ENCODE peak calls at places on chromosomes 1 and 21, in six cellular contexts. N is mammary epithelial cell, I is stomach, C is breast epithelium, S is SJCRH30, G is dorsolateral prefrontal cortex. A is an unnamed sample.

GRCh38 chr1:221611930-221612777 is 129.7 kb downstream of the DUSP10 start:
- DNase-seq in I (no peak), C (peak), N (peak), S (peak), G (no peak), A (peak)

GRCh38 chr1:84669831-84670230 is 20.4 kb downstream of the SSX2IP start:
- DNase-seq in C (no peak), G (no peak), N (peak), S (no peak), I (no peak), A (no peak)

GRCh38 chr1:87196110-87196509 is 132.6 kb upstream of the LMO4 start:
- DNase-seq in G (no peak), N (no peak), S (peak), C (no peak), I (no peak), A (no peak)

GRCh38 chr1:86455078-86455477 is 13.6 kb upstream of the CLCA1 start:
- DNase-seq in I (no peak), C (no peak), S (no peak), N (no peak), G (no peak), A (no peak)

GRCh38 chr1:167909691-167910180 is 4.2 kb downstream of the ADCY10 start:
- DNase-seq in I (no peak), N (no peak), G (no peak), S (no peak), C (no peak), A (no peak)

GRCh38 chr1:99849413-99849743 is 783 bp upstream of the AGL start:
- DNase-seq in I (no peak), C (no peak), G (no peak), S (no peak), N (no peak), A (no peak)

GRCh38 chr21:27561116-27561515 is 594.2 kb upstream of the ADAMTS5 start:
- DNase-seq in I (no peak), S (no peak), N (no peak), C (no peak), G (no peak), A (no peak)

GRCh38 chr1:36803870-36804560 is 230.3 kb downstream of the GRIK3 start:
- DNase-seq in I (no peak), C (no peak), S (no peak), N (no peak), G (no peak), A (no peak)

GRCh38 chr21:42654179-42654912 is 925 bp downstream of the PDE9A start:
- DNase-seq in N (peak), G (no peak), C (no peak), I (no peak), S (peak), A (no peak)

GRCh38 chr1:206469411-206469932 is 804 bp upstream of the IKBKE start:
- DNase-seq in G (no peak), N (peak), S (no peak), C (no peak), I (peak), A (no peak)

GRCh38 chr1:166844791-166845190 is 5.5 kb downstream of the POGK start:
- DNase-seq in C (no peak), N (no peak), I (no peak), S (no peak), G (no peak), A (no peak)

GRCh38 chr1:35923841-35924240 is 7.1 kb upstream of the AGO3 start:
- DNase-seq in I (no peak), S (no peak), G (no peak), C (no peak), N (no peak), A (no peak)

GRCh38 chr21:34037446-34037845 is 35.9 kb upstream of the MRPS6 start:
- DNase-seq in G (no peak), N (peak), C (no peak), I (no peak), S (no peak), A (no peak)

GRCh38 chr1:29853716-29854330 is 617.5 kb downstream of the PTPRU start:
- DNase-seq in N (no peak), I (no peak), C (no peak), G (no peak), S (no peak), A (no peak)

GRCh38 chr1:42913426-42914091 is 45.1 kb downstream of the SLC2A1 start:
- DNase-seq in C (no peak), S (peak), N (peak), G (no peak), I (peak), A (peak)

GRCh38 chr1:163537809-163538208 is 216.1 kb downstream of the NUF2 start:
- DNase-seq in C (no peak), G (no peak), S (no peak), N (no peak), I (no peak), A (no peak)

GRCh38 chr1:155873860-155874259 is 14.5 kb downstream of the SYT11 start:
- DNase-seq in I (no peak), N (peak), G (peak), C (no peak), S (no peak), A (peak)

GRCh38 chr1:38151399-38151798 is 104.8 kb upstream of the POU3F1 start:
- DNase-seq in C (no peak), N (no peak), G (no peak), I (no peak), S (peak), A (peak)

GRCh38 chr1:156070523-156070922 is 9.6 kb downstream of the RAB25 start:
- DNase-seq in C (no peak), G (no peak), I (no peak), S (peak), N (no peak), A (peak)

GRCh38 chr1:197424467-197424866 is 156.4 kb downstream of the CRB1 start:
- DNase-seq in S (no peak), C (no peak), I (no peak), G (no peak), N (no peak), A (no peak)

GRCh38 chr21:14533555-14534400 is 12.3 kb downstream of the SAMSN1 start:
- DNase-seq in I (no peak), S (no peak), G (no peak), N (peak), C (no peak), A (no peak)

GRCh38 chr1:981491-981954 is 370 bp downstream of the PERM1 start:
- DNase-seq in S (no peak), N (no peak), I (no peak), C (no peak), G (no peak), A (no peak)

GRCh38 chr1:58515794-58516401 is 30.6 kb downstream of the OMA1 start:
- DNase-seq in I (peak), G (no peak), S (peak), N (peak), C (no peak), A (peak)

GRCh38 chr1:185690527-185690926 is 43.7 kb upstream of the HMCN1 start:
- DNase-seq in G (no peak), S (no peak), C (no peak), I (no peak), N (no peak), A (no peak)

GRCh38 chr1:230568676-230569075 is 73.6 kb upstream of the COG2 start:
- DNase-seq in I (no peak), G (no peak), N (peak), C (no peak), S (no peak), A (no peak)

GRCh38 chr1:84693774-84694173 is 3.5 kb upstream of the SSX2IP start:
- DNase-seq in N (no peak), S (no peak), C (no peak), I (no peak), G (no peak), A (no peak)

GRCh38 chr1:191343816-191344215 is 814.4 kb upstream of the RGS18 start:
- DNase-seq in I (no peak), C (no peak), S (no peak), G (no peak), N (no peak), A (no peak)

GRCh38 chr1:229104654-229105053 is 166.3 kb upstream of the RAB4A start:
- DNase-seq in I (no peak), S (no peak), C (no peak), N (no peak), G (no peak), A (no peak)

GRCh38 chr1:232218955-232219865 is 410.7 kb downstream of the SIPA1L2 start:
- DNase-seq in I (peak), G (no peak), N (no peak), C (no peak), S (no peak), A (peak)

GRCh38 chr1:32247983-32248889 is 1.2 kb downstream of the FAM167B start:
- DNase-seq in N (peak), G (peak), S (peak), I (peak), C (peak), A (peak)

GRCh38 chr1:193069748-193070394 is 10.5 kb downstream of the RO60 start:
- DNase-seq in G (no peak), N (no peak), C (no peak), S (peak), I (no peak), A (peak)

GRCh38 chr1:26468911-26469310 is 3.3 kb upstream of the HMGN2 start:
- DNase-seq in I (peak), N (no peak), S (no peak), G (peak), C (no peak), A (no peak)

GRCh38 chr1:184665329-184665728 is 89.3 kb downstream of the EDEM3 start:
- DNase-seq in I (no peak), N (no peak), S (no peak), G (no peak), C (no peak), A (no peak)

GRCh38 chr1:228020686-228021525 is 14.1 kb downstream of the WNT3A start:
- DNase-seq in I (no peak), C (no peak), S (no peak), G (peak), N (no peak), A (no peak)

GRCh38 chr1:19517017-19517416 is 31.7 kb upstream of the CAPZB start:
- DNase-seq in C (no peak), S (no peak), I (no peak), N (no peak), G (no peak), A (no peak)

GRCh38 chr21:43598416-43599120 is 60.7 kb downstream of the HSF2BP start:
- DNase-seq in I (no peak), C (no peak), S (no peak), G (no peak), N (no peak), A (no peak)

DNA sequence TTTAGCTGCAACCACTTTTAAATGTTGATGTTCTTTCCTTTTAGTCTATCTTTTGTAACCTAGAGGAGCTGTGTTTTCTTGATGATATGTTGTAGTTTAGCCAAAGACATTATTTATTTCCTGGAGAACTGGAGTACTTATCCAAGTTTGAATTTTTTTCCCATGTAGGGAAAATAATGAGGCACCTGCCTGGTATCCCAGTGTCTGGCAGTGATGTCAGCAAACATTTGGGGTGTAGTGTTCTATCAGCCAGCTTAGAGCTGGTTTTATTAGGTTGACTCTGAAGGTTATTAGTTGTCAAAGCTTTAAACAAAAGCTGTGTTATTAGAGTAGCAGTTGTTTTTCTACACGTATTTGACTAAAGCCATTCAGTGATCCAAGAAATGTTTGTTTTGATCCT is 3.2 kb downstream of the CTPS1 start:
- DNase-seq in N (no peak), C (no peak), S (no peak), G (no peak), I (no peak), A (no peak)
- H3K4me3 ChIP-seq in N (no peak), C (no peak), S (no peak), G (no peak), I (no peak), A (no peak)

DNA sequence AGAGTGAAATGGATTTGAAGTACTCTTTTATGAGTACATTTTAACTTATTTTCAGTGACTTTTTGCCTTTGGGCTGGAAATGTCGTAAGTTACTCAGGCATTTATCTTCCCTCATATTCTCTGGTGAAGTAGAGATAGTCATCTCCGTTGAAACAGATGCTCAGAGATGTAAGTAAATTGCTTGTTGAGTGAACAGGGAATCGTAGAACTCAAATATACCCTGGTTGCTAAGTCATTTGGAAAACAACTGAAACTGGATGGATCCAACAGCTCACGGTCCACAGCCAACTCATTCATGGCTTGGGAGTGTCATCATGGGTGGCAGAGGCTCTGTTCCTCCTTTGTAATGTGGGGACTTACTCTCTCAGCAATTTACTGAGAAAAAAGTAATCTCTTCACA is 107.2 kb downstream of the LEPR start:
- DNase-seq in C (no peak), I (no peak), G (no peak), S (peak), N (no peak), A (no peak)
- H3K4me3 ChIP-seq in C (peak), I (peak), G (peak), S (no peak), N (no peak), A (no peak)

DNA sequence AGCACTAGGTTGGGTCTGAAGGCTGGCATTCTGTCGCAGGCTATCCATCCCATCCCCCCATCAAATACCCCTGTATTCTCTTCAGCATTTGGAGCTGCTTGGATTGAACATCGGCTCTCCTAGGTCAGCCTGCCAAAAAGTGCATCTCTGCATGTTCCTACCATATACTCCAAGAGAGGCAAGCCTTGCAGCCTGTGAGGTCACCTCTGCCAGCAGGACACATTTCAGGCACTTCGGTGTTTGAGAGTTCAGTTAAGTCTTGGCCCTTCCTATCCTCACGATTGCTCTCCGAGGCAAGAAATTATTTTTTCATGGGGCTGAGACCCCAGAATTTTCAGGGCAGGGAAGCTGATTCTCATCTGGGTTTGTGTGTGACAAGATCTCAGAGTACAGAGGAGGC is 2.6 kb downstream of the GPR25 start:
- DNase-seq in I (no peak), N (no peak), C (no peak), G (no peak), S (no peak), A (no peak)
- H3K4me3 ChIP-seq in I (no peak), N (no peak), C (no peak), G (no peak), S (no peak), A (no peak)

GRCh38 chr1:237542525-237543418 is 347.9 kb downstream of the ZP4 start:
- DNase-seq in C (no peak), N (no peak), G (no peak), S (no peak), I (no peak), A (no peak)
- H3K4me3 ChIP-seq in C (no peak), N (no peak), G (no peak), S (no peak), I (no peak), A (no peak)

DNA sequence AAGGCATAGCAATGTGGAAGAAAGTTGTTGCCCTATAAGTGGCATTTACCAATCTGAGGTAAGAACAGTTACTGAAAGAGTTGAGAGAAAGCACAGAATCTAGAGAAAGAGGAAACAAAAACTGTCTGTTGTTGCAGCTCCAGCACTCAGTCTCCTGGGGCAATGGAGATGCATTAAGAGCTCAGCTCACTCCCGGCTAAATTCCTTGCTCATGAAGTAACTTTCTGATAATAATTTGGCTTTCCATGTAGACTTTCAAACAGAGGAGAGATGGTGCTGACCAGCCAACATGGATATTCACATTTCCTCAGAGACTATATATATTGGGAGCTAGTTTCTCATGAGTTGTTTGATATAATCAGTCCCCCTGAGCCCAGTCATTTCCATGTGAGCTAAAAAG is 135.3 kb downstream of the GDAP2 start:
- DNase-seq in C (no peak), G (no peak), S (peak), I (no peak), N (no peak), A (no peak)
- H3K4me3 ChIP-seq in C (no peak), G (no peak), S (no peak), I (no peak), N (no peak), A (no peak)

DNA sequence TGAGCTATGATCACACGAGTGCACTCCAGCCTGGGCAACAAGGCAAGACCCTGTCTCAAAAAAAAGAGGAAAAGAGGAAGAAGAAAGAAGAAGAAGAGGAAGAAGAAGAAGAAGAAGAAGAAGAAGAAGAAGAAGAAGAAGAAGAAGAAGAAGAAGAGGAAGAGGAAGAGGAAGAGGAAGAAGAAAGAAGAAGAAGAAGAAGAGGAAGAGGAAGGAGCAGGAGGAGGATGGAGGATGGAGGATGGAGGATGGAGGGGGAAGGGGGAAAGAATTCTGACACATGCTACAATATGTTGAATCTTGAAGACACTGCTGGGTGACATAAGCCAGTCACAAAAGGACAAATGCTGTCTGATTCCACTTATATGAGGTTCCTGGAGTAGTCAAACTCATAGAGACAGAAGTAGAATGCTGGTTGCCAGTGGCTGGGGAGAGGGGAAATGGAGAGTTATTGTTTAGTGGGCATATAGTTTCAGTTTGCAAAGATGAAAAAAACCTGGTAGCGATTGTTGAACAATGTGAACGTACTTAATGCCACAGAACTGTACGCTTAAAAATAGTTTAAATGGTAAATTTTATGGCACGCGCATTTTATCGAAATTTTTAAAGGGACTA is 47.3 kb upstream of the COA6 start:
- DNase-seq in G (no peak), I (no peak), S (no peak), C (no peak), N (no peak), A (no peak)
- H3K4me3 ChIP-seq in G (no peak), I (peak), S (no peak), C (no peak), N (no peak), A (peak)

DNA sequence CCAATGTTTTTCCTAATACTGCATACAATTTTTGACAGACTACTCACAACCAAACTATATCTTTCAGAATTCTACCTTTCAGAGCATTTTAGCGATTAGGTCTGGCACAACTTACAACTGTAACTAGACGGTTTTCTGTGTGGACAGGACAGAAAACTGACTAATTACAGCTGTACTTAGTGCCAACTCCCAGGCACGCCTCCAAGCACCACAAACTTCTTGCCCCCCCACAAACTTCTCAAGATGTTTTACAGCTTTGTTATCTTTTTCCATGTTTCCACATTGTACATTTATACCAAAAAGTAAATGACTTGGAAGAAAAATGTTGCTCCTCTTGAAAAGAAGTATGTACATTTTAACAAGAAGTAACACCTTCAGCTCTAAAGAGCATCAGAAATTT is 13.8 kb downstream of the LYST start:
- DNase-seq in N (no peak), S (no peak), G (no peak), I (no peak), C (no peak), A (no peak)
- H3K4me3 ChIP-seq in N (no peak), S (no peak), G (no peak), I (no peak), C (no peak), A (no peak)

GRCh38 chr1:175434268-175434860 is 241.8 kb upstream of the KIAA0040 start:
- DNase-seq in S (peak), C (no peak), G (no peak), N (no peak), I (no peak), A (no peak)

GRCh38 chr1:175433586-175434267 is 241.2 kb upstream of the KIAA0040 start:
- DNase-seq in I (no peak), C (no peak), N (no peak), S (no peak), G (no peak), A (no peak)
- H3K4me3 ChIP-seq in I (no peak), C (no peak), N (no peak), S (no peak), G (no peak), A (no peak)

A was measured in BE2C.